ENCODE peak calls at places on chromosome 2, in eight cellular contexts. C, T, S, I, B, A, Z and O are unnamed samples.
A peak's percentile ranks its signal among the peaks of the same experiment; 100 is the strongest.

GRCh38 chr2:218899147-218899546 is 18.5 kb downstream of the WNT10A start:
- DNase-seq in C (no peak), T (no peak), S (no peak), I (no peak), B (no peak), A (no peak), Z (no peak), O (no peak)

GRCh38 chr2:237867465-237867864 is 8.0 kb downstream of the RAMP1 start:
- DNase-seq in C (no peak), T (no peak), S (no peak), I (no peak), B (no peak), A (no peak), Z (no peak), O (no peak)

GRCh38 chr2:182068811-182069210 is 83.2 kb downstream of the PPP1R1C start:
- DNase-seq in C (no peak), T (no peak), S (no peak), I (no peak), B (peak; percentile 16), A (no peak), Z (no peak), O (no peak)

GRCh38 chr2:122478773-122479172 is 723.3 kb downstream of the TSN start:
- DNase-seq in C (peak; percentile 4), T (no peak), S (no peak), I (no peak), B (peak; percentile 40), A (no peak), Z (no peak), O (no peak)

GRCh38 chr2:52222128-52222527 is 1190.2 kb upstream of the NRXN1 start:
- DNase-seq in C (peak; percentile 49), T (peak; percentile 9), S (no peak), I (no peak), B (peak; percentile 5), A (no peak), Z (no peak), O (no peak)

GRCh38 chr2:101063753-101064502 is 61.8 kb downstream of the RPL31 start:
- DNase-seq in C (peak; percentile 50), T (peak; percentile 68), S (no peak), I (no peak), B (peak; percentile 80), A (no peak), Z (no peak), O (no peak)

GRCh38 chr2:216803803-216804202 is 56.1 kb downstream of the TNP1 start:
- DNase-seq in C (no peak), T (no peak), S (peak; percentile 87), I (no peak), B (no peak), A (no peak), Z (no peak), O (no peak)

GRCh38 chr2:216057688-216058193 is 23.9 kb downstream of the PECR start:
- DNase-seq in C (peak; percentile 95), T (peak; percentile 21), S (no peak), I (no peak), B (peak; percentile 70), A (peak; percentile 58), Z (peak; percentile 36), O (peak; percentile 81)

GRCh38 chr2:61179701-61180639 is 18.0 kb downstream of the C2orf74 start:
- DNase-seq in C (peak; percentile 69), T (peak; percentile 44), S (peak; percentile 91), I (no peak), B (peak; percentile 89), A (peak; percentile 40), Z (no peak), O (no peak)

GRCh38 chr2:31381601-31382000 is 32.9 kb downstream of the XDH start:
- DNase-seq in C (no peak), T (no peak), S (no peak), I (no peak), B (no peak), A (no peak), Z (no peak), O (no peak)

GRCh38 chr2:143476421-143477084 is 347.3 kb downstream of the ARHGAP15 start:
- DNase-seq in C (peak; percentile 28), T (peak; percentile 17), S (no peak), I (no peak), B (no peak), A (no peak), Z (no peak), O (no peak)

GRCh38 chr2:201797175-201797840 is 9.0 kb upstream of the CDK15 start:
- DNase-seq in C (peak; percentile 93), T (peak; percentile 88), S (no peak), I (no peak), B (peak; percentile 83), A (no peak), Z (no peak), O (no peak)

GRCh38 chr2:46188041-46188715 is 109.0 kb upstream of the EPAS1 start:
- DNase-seq in C (no peak), T (no peak), S (no peak), I (no peak), B (no peak), A (peak; percentile 18), Z (no peak), O (no peak)

GRCh38 chr2:202690321-202690900 is 55.6 kb downstream of the FAM117B start:
- DNase-seq in C (peak; percentile 2), T (peak; percentile 11), S (no peak), I (no peak), B (peak; percentile 7), A (no peak), Z (no peak), O (no peak)

GRCh38 chr2:48444404-48444803 is 85.5 kb upstream of the STON1 start:
- DNase-seq in C (no peak), T (no peak), S (no peak), I (no peak), B (no peak), A (no peak), Z (no peak), O (no peak)

GRCh38 chr2:29767606-29768335 is 153.6 kb downstream of the ALK start:
- DNase-seq in C (peak; percentile 16), T (no peak), S (no peak), I (no peak), B (peak; percentile 12), A (no peak), Z (no peak), O (no peak)

GRCh38 chr2:189635353-189635752 is 25.9 kb upstream of the ASNSD1 start:
- DNase-seq in C (no peak), T (no peak), S (no peak), I (no peak), B (no peak), A (no peak), Z (no peak), O (no peak)

GRCh38 chr2:11411768-11412448 is 54.1 kb downstream of the E2F6 start:
- DNase-seq in C (no peak), T (peak; percentile 88), S (peak; percentile 67), I (peak; percentile 65), B (peak; percentile 63), A (peak; percentile 77), Z (no peak), O (peak; percentile 41)

GRCh38 chr2:238024986-238025385 is 35.8 kb upstream of the SCLY start:
- DNase-seq in C (peak; percentile 82), T (no peak), S (no peak), I (no peak), B (peak; percentile 62), A (peak; percentile 7), Z (no peak), O (no peak)

GRCh38 chr2:53442783-53443182 is 324.8 kb upstream of the CHAC2 start:
- DNase-seq in C (no peak), T (no peak), S (no peak), I (peak; percentile 60), B (no peak), A (no peak), Z (no peak), O (no peak)

GRCh38 chr2:65819963-65820362 is 387.6 kb upstream of the SPRED2 start:
- DNase-seq in C (no peak), T (no peak), S (no peak), I (no peak), B (no peak), A (no peak), Z (no peak), O (no peak)

GRCh38 chr2:100821255-100821912 is 1.4 kb downstream of the NPAS2 start:
- DNase-seq in C (no peak), T (peak; percentile 51), S (no peak), I (no peak), B (peak; percentile 12), A (no peak), Z (no peak), O (no peak)

GRCh38 chr2:46367286-46367685 is 70.1 kb downstream of the EPAS1 start:
- DNase-seq in C (peak; percentile 28), T (no peak), S (no peak), I (no peak), B (no peak), A (no peak), Z (no peak), O (no peak)

GRCh38 chr2:32423536-32423935 is 66.7 kb downstream of the BIRC6 start:
- DNase-seq in C (peak; percentile 34), T (no peak), S (no peak), I (no peak), B (no peak), A (no peak), Z (no peak), O (no peak)
- H3K4me1 ChIP-seq in C (peaks cover 17% of the 10 kb centered on the region), T (peaks cover 67% of the 10 kb centered on the region), S (peaks cover 31% of the 10 kb centered on the region), I (no peaks in the 10 kb centered on the region), B (peaks cover 55% of the 10 kb centered on the region), A (no peaks in the 10 kb centered on the region), Z (peaks cover 55% of the 10 kb centered on the region), O (no peaks in the 10 kb centered on the region)

GRCh38 chr2:27059141-27059820 is 7.8 kb downstream of the AGBL5 start:
- DNase-seq in C (no peak), T (no peak), S (no peak), I (no peak), B (no peak), A (no peak), Z (no peak), O (no peak)
- H3K4me3 ChIP-seq in C (no peak overlapping the region), T (no peak overlapping the region), S (no peak overlapping the region), I (no peak overlapping the region), B (no peak overlapping the region), A (no peak overlapping the region), Z (no peak overlapping the region), O (no peak overlapping the region)

GRCh38 chr2:172440795-172441194 is 13.4 kb downstream of the ITGA6 start:
- DNase-seq in C (no peak), T (no peak), S (no peak), I (no peak), B (no peak), A (no peak), Z (no peak), O (no peak)
- H3K4me1 ChIP-seq in C (peaks cover 41% of the 10 kb centered on the region), T (peaks cover 19% of the 10 kb centered on the region), S (peaks cover 74% of the 10 kb centered on the region), I (peaks cover 2% of the 10 kb centered on the region), B (peaks cover 45% of the 10 kb centered on the region), A (peaks cover 9% of the 10 kb centered on the region), Z (peaks cover 61% of the 10 kb centered on the region), O (peaks cover 7% of the 10 kb centered on the region)

GRCh38 chr2:171149986-171150693 is 10.6 kb downstream of the TLK1 start:
- DNase-seq in C (no peak), T (no peak), S (no peak), I (no peak), B (no peak), A (no peak), Z (no peak), O (no peak)

GRCh38 chr2:171150694-171151285 is 9.9 kb downstream of the TLK1 start:
- DNase-seq in C (no peak), T (no peak), S (no peak), I (no peak), B (no peak), A (no peak), Z (no peak), O (no peak)

GRCh38 chr2:171147081-171147480 is 13.6 kb downstream of the TLK1 start:
- DNase-seq in C (no peak), T (no peak), S (no peak), I (no peak), B (no peak), A (no peak), Z (no peak), O (no peak)

GRCh38 chr2:171146633-171147032 is 14.1 kb downstream of the TLK1 start:
- DNase-seq in C (no peak), T (no peak), S (no peak), I (no peak), B (no peak), A (no peak), Z (no peak), O (no peak)

GRCh38 chr2:171149539-171149938 is 11.2 kb downstream of the TLK1 start:
- DNase-seq in C (no peak), T (no peak), S (no peak), I (no peak), B (no peak), A (no peak), Z (no peak), O (no peak)
- H3K4me3 ChIP-seq in C (no peak overlapping the region), T (no peak overlapping the region), S (no peak overlapping the region), I (no peak overlapping the region), B (no peak overlapping the region), A (no peak overlapping the region), Z (no peak overlapping the region), O (no peak overlapping the region)